ENCODE peak calls at places on chromosomes 12 and 14, in four cellular contexts. One of them, this sample, is unnamed.

GRCh38 chr14:76941544-76942287 is 86.8 kb downstream of the IRF2BPL start:
- DNase-seq in GM23248: no peak
- DNase-seq in H54: no peak
- DNase-seq in lower lobe of right lung: no peak
- DNase-seq in this sample: no peak

GRCh38 chr14:91350483-91350812 is 67.2 kb downstream of the CCDC88C start:
- DNase-seq in H54: no peak
- DNase-seq in GM23248: no peak
- DNase-seq in lower lobe of right lung: no peak
- DNase-seq in this sample: no peak

GRCh38 chr12:94152292-94153083 is 4.1 kb downstream of the PLXNC1 start:
- DNase-seq in GM23248: no peak
- DNase-seq in lower lobe of right lung: no peak
- DNase-seq in H54: no peak
- DNase-seq in this sample: no peak

GRCh38 chr12:131140697-131141096 is 187.0 kb downstream of the ADGRD1 start:
- DNase-seq in lower lobe of right lung: no peak
- DNase-seq in GM23248: no peak
- DNase-seq in H54: no peak
- DNase-seq in this sample: no peak

GRCh38 chr12:114411081-114411836 is 5.3 kb upstream of the TBX5 start:
- DNase-seq in GM23248: peak; percentile 74
- DNase-seq in H54: no peak
- DNase-seq in lower lobe of right lung: no peak
- DNase-seq in this sample: no peak

GRCh38 chr14:81164167-81164774 is 56.5 kb downstream of the GTF2A1 start:
- DNase-seq in GM23248: peak; percentile 75
- DNase-seq in H54: peak; percentile 42
- DNase-seq in lower lobe of right lung: no peak
- DNase-seq in this sample: peak; percentile 42

GRCh38 chr12:89707992-89708792 is 446 bp downstream of the ATP2B1 start:
- DNase-seq in H54: no peak
- DNase-seq in lower lobe of right lung: peak; percentile 66
- DNase-seq in GM23248: peak; percentile 73
- DNase-seq in this sample: no peak

GRCh38 chr12:54000105-54000773 is at the start of gene HOXC9:
- DNase-seq in lower lobe of right lung: no peak
- DNase-seq in H54: peak; percentile 56
- DNase-seq in GM23248: peak; percentile 74
- DNase-seq in this sample: no peak

GRCh38 chr12:124028560-124028935 is 55.5 kb downstream of the ZNF664 start:
- DNase-seq in lower lobe of right lung: no peak
- DNase-seq in H54: no peak
- DNase-seq in GM23248: no peak
- DNase-seq in this sample: no peak

GRCh38 chr14:75646762-75647161 is 13.9 kb downstream of the ERG28 start:
- DNase-seq in H54: no peak
- DNase-seq in lower lobe of right lung: no peak
- DNase-seq in GM23248: no peak
- DNase-seq in this sample: no peak

GRCh38 chr12:30796891-30797371 is 42.2 kb upstream of the CAPRIN2 start:
- DNase-seq in GM23248: peak; percentile 77
- DNase-seq in lower lobe of right lung: no peak
- DNase-seq in H54: no peak
- DNase-seq in this sample: peak; percentile 34

GRCh38 chr14:36975834-36976233 is 196.6 kb downstream of the SLC25A21 start:
- DNase-seq in lower lobe of right lung: no peak
- DNase-seq in H54: no peak
- DNase-seq in GM23248: no peak
- DNase-seq in this sample: no peak